ENCODE peak calls at places on chromosomes 12 and 14, in eight cellular contexts. U is adrenal gland, Z is transverse colon, V is A549, P is AG10803, H is mesothelial cell of epicardium, Q is kidney epithelial cell, J is endothelial cell. N is an unnamed sample.

GRCh38 chr14:23371865-23372264 is 744 bp upstream of the IL25 start:
- DNase-seq in P (no peak), U (no peak), Z (no peak), V (no peak), J (no peak), Q (no peak), H (no peak), N (no peak)

GRCh38 chr14:44404021-44404420 is 103.1 kb downstream of the FSCB start:
- DNase-seq in Z (peak), Q (no peak), H (no peak), P (no peak), J (no peak), V (no peak), U (no peak), N (no peak)

GRCh38 chr14:68952544-68953535 is 26.3 kb downstream of the ACTN1 start:
- DNase-seq in H (no peak), P (peak), V (no peak), Z (no peak), J (no peak), U (no peak), Q (no peak), N (no peak)

GRCh38 chr14:89466460-89466859 is 49.4 kb upstream of the FOXN3 start:
- DNase-seq in P (no peak), H (no peak), U (no peak), J (no peak), Q (no peak), Z (no peak), V (no peak), N (no peak)

GRCh38 chr12:57844725-57845477 is 1.6 kb downstream of the CTDSP2 start:
- DNase-seq in V (peak), H (no peak), Q (no peak), P (peak), U (peak), Z (peak), J (peak), N (peak)

GRCh38 chr14:31059152-31059924 is 33.2 kb upstream of the STRN3 start:
- DNase-seq in Z (peak), H (no peak), U (no peak), Q (peak), J (no peak), P (peak), V (peak), N (no peak)

GRCh38 chr12:46187023-46187422 is 81.8 kb downstream of the SLC38A1 start:
- DNase-seq in Q (no peak), U (peak), P (peak), J (no peak), H (no peak), V (no peak), Z (no peak), N (no peak)

GRCh38 chr12:9947674-9948073 is 15.5 kb upstream of the CLEC2A start:
- DNase-seq in U (no peak), H (no peak), J (no peak), V (no peak), Q (no peak), Z (no peak), P (no peak), N (no peak)

GRCh38 chr12:50923361-50924130 is 28.8 kb upstream of the HIGD1C start:
- DNase-seq in V (no peak), Q (no peak), J (no peak), Z (no peak), P (peak), U (no peak), H (no peak), N (no peak)

GRCh38 chr14:85471744-85472143 is 58.2 kb upstream of the FLRT2 start:
- DNase-seq in Q (peak), P (peak), J (no peak), H (no peak), V (peak), U (no peak), Z (no peak), N (no peak)

GRCh38 chr12:110744697-110745264 is 2.1 kb upstream of the PPP1CC start:
- DNase-seq in Q (no peak), Z (peak), P (no peak), J (no peak), U (no peak), V (peak), H (no peak), N (no peak)

GRCh38 chr12:13561923-13562322 is 365.4 kb downstream of the EMP1 start:
- DNase-seq in Q (no peak), J (no peak), P (no peak), V (no peak), U (no peak), Z (no peak), H (no peak), N (no peak)

GRCh38 chr14:61656341-61656740 is 39.0 kb upstream of the HIF1A start:
- DNase-seq in Q (no peak), V (no peak), U (no peak), H (no peak), Z (no peak), J (no peak), P (no peak), N (no peak)

GRCh38 chr12:39103552-39104165 is 198.3 kb upstream of the CPNE8 start:
- DNase-seq in J (peak), Z (no peak), P (peak), Q (peak), V (peak), U (peak), H (no peak), N (no peak)

GRCh38 chr14:52918486-52918885 is 32.4 kb downstream of the FERMT2 start:
- DNase-seq in Q (no peak), U (no peak), H (no peak), V (peak), P (peak), Z (no peak), J (no peak), N (no peak)

GRCh38 chr14:74407801-74408154 is 18.2 kb downstream of the SYNDIG1L start:
- DNase-seq in Q (no peak), P (no peak), V (no peak), U (no peak), H (no peak), J (no peak), Z (no peak), N (no peak)

GRCh38 chr12:53378705-53379388 is 1.1 kb upstream of the SP1 start:
- DNase-seq in Q (no peak), H (no peak), V (no peak), J (no peak), P (no peak), U (no peak), Z (no peak), N (no peak)

GRCh38 chr12:109020136-109020535 is 732 bp downstream of the SVOP start:
- DNase-seq in P (no peak), U (no peak), J (no peak), V (no peak), Q (no peak), H (no peak), Z (no peak), N (no peak)

GRCh38 chr14:67358914-67359313 is 690 bp downstream of the ATP6V1D start:
- DNase-seq in P (no peak), U (no peak), V (no peak), J (no peak), Q (no peak), H (no peak), Z (no peak), N (no peak)

GRCh38 chr14:100621806-100622205 is 34.6 kb upstream of the BEGAIN start:
- DNase-seq in U (no peak), Z (peak), H (no peak), V (peak), P (no peak), Q (no peak), J (no peak), N (no peak)

GRCh38 chr14:101899263-101899662 is 65.1 kb upstream of the DYNC1H1 start:
- DNase-seq in H (no peak), Q (no peak), P (no peak), U (no peak), Z (no peak), V (no peak), J (no peak), N (no peak)

GRCh38 chr12:75011120-75011519 is 198.5 kb downstream of the KCNC2 start:
- DNase-seq in H (no peak), P (no peak), V (no peak), J (no peak), Z (no peak), Q (peak), U (no peak), N (no peak)

GRCh38 chr12:12807970-12808702 is 5.0 kb upstream of the DDX47 start:
- DNase-seq in Z (peak), U (no peak), H (no peak), V (no peak), J (no peak), Q (no peak), P (no peak), N (no peak)

GRCh38 chr12:123150804-123151678 is at the start of gene PITPNM2:
- DNase-seq in J (peak), Z (peak), H (peak), V (peak), Q (no peak), U (peak), P (peak), N (peak)

GRCh38 chr14:54730156-54730961 is 163.4 kb downstream of the SAMD4A start:
- DNase-seq in Z (peak), U (no peak), J (no peak), H (no peak), V (peak), Q (no peak), P (peak), N (no peak)

GRCh38 chr12:9256341-9256740 is 48.1 kb upstream of the PZP start:
- DNase-seq in Z (no peak), J (no peak), P (no peak), V (no peak), Q (no peak), U (no peak), H (no peak), N (no peak)

GRCh38 chr12:105825141-105825540 is 313.6 kb downstream of the NUAK1 start:
- DNase-seq in U (no peak), P (peak), J (no peak), Z (no peak), Q (peak), V (no peak), H (no peak), N (no peak)

GRCh38 chr12:5433081-5433839 is 1.4 kb downstream of the NTF3 start:
- DNase-seq in Q (no peak), V (no peak), Z (no peak), J (no peak), U (no peak), P (peak), H (no peak), N (peak)

GRCh38 chr12:112314981-112315380 is 67.2 kb downstream of the HECTD4 start:
- DNase-seq in J (no peak), V (no peak), Z (no peak), U (no peak), P (peak), Q (peak), H (no peak), N (no peak)

GRCh38 chr12:121026274-121027045 is 10.2 kb upstream of the C12orf43 start:
- DNase-seq in J (no peak), V (no peak), U (no peak), Q (no peak), Z (no peak), P (no peak), H (no peak), N (no peak)

GRCh38 chr14:78131201-78131600 is 39.0 kb upstream of the NRXN3 start:
- DNase-seq in Z (no peak), H (no peak), Q (no peak), U (no peak), V (no peak), J (no peak), P (no peak), N (no peak)

GRCh38 chr12:12338528-12339168 is 11.4 kb downstream of the MANSC1 start:
- DNase-seq in Q (no peak), V (no peak), U (no peak), Z (no peak), H (no peak), P (no peak), J (no peak), N (no peak)

GRCh38 chr12:68378859-68379628 is 46.9 kb upstream of the MDM1 start:
- DNase-seq in H (no peak), Z (peak), P (peak), Q (no peak), J (no peak), U (no peak), V (peak), N (no peak)

GRCh38 chr14:101973356-101973755 is 9.0 kb downstream of the DYNC1H1 start:
- DNase-seq in V (no peak), Q (no peak), U (no peak), J (no peak), P (no peak), H (no peak), Z (no peak), N (no peak)

GRCh38 chr12:57131896-57132744 is 3.8 kb downstream of the LRP1 start:
- DNase-seq in P (no peak), U (no peak), J (no peak), Q (no peak), V (no peak), Z (peak), H (no peak), N (no peak)

GRCh38 chr12:25051583-25052190 is 102.8 kb upstream of the BCAT1 start:
- DNase-seq in J (no peak), U (no peak), P (no peak), Q (no peak), Z (peak), H (no peak), V (no peak), N (no peak)

DNA sequence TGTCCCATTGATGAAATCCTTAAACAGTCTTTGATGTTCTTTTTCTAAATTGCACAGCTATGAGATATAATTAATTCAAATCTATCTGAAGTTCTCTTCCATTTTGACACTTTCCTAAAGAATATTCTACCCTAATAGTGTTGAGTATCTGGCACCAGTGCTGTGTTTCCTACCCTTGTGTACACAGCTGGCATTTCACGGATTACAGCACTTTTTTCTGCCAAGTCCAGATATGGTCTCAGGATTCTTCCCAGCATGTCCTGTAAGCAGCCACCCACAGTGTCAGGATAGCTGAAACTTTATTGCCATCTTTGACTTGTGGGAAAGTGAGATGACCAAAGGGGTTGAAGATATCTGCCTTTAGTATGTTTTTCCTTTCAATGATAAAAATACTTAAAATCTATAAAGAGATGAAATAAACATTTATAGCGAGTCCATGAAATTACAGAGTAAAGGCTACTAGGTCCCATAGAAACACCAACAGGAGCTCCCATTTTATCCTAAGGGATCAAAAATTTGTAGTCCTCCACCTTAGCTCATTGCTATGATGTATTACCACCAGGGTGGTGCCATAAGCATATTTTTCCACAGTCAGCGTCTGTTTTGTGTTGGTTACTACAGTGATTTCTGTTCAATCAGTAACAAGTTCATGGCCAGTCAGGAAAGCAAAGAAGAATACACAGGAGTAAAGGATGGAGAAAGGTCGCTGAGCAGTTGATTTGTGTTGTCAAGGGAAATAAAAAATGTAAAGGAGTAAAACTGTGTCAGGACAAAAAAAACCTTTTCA is 96.7 kb downstream of the TRHDE start:
- DNase-seq in P (no peak), Q (no peak), V (no peak), U (no peak), H (no peak), J (no peak), Z (no peak), N (no peak)
- TF ChIP-seq CTCF in P (no peak), Q (no peak), V (no peak), U (no peak), H (no peak), J (no peak), Z (no peak), N (no peak)

DNA sequence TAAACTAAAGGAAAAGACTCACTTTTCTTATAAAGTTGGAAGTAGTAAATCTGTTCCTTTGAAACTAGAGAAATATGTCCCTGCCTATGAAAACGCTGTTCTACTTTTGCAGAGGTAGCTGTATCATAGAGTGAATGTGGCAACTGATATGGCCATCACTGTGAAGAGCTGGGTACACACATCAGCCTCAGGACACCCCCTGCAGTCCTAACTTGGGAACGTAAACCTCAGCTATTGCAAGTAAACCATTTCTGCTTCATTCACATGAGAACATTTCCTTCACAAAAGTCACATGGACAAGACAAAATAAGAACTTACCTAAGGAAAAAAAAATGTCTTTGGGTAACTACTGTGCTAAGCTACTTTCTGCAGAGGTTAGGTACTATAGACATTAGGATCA is 233.3 kb upstream of the PPFIA2 start:
- DNase-seq in J (peak), H (no peak), U (no peak), V (peak), Z (peak), P (no peak), Q (no peak), N (peak)
- TF ChIP-seq CTCF in J (no peak), H (no peak), U (no peak), V (no peak), Z (no peak), P (peak), Q (peak), N (no peak)

GRCh38 chr12:44248436-44248835 is 412.6 kb downstream of the TMEM117 start:
- DNase-seq in Z (no peak), H (no peak), Q (no peak), J (no peak), P (no peak), V (no peak), U (no peak), N (no peak)

GRCh38 chr12:44245932-44246331 is 410.1 kb downstream of the TMEM117 start:
- DNase-seq in H (no peak), U (no peak), Q (no peak), Z (no peak), J (no peak), P (no peak), V (no peak), N (no peak)

GRCh38 chr12:44246481-44247105 is 410.7 kb downstream of the TMEM117 start:
- DNase-seq in V (no peak), P (peak), U (no peak), Q (no peak), J (no peak), H (no peak), Z (no peak), N (no peak)

GRCh38 chr12:44253338-44253856 is 417.5 kb downstream of the TMEM117 start:
- DNase-seq in J (no peak), Q (no peak), P (no peak), Z (no peak), H (no peak), U (no peak), V (no peak), N (no peak)

DNA sequence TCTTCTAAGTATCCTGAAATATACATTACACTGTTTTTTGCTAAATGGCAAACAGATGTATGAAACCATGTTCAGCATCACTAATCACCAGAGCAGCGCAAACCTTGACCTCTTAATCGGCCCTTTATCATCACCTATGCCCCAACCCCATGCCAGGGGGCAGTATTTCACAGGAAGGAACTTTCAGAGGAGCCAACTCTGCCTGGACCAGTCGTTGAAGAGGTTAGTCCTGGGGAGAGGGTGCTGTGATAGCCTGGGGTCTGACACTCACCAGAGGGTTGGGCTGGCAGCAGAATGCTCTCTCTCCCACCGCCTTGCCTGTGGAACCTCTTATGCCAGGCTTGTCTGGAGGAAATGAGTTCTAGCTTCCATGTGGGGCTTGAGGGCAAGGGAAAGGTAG is 411.7 kb downstream of the TMEM117 start:
- DNase-seq in J (no peak), P (no peak), Q (no peak), U (no peak), V (peak), H (no peak), Z (no peak), N (peak)
- TF ChIP-seq CTCF in J (no peak), P (no peak), Q (peak), U (no peak), V (no peak), H (no peak), Z (no peak), N (peak)

GRCh38 chr14:95196268-95196667 is 38.9 kb upstream of the DICER1 start:
- DNase-seq in V (peak), Z (no peak), J (no peak), H (no peak), Q (no peak), P (no peak), U (no peak), N (no peak)
- TF ChIP-seq CTCF in V (no peak), Z (peak), J (no peak), H (no peak), Q (no peak), P (peak), U (peak), N (no peak)

GRCh38 chr12:1581973-1582708 is 12.2 kb downstream of the FBXL14 start:
- DNase-seq in H (no peak), P (peak), Z (no peak), J (no peak), U (no peak), Q (no peak), V (no peak), N (no peak)

GRCh38 chr12:1582709-1583050 is 11.7 kb downstream of the FBXL14 start:
- DNase-seq in H (no peak), J (no peak), Z (no peak), V (no peak), U (no peak), Q (no peak), P (no peak), N (no peak)

GRCh38 chr12:1584326-1584725 is 10.1 kb downstream of the FBXL14 start:
- DNase-seq in U (no peak), Z (no peak), J (no peak), Q (no peak), V (no peak), P (no peak), H (no peak), N (peak)

GRCh38 chr12:1580526-1580925 is 13.9 kb downstream of the FBXL14 start:
- DNase-seq in Q (no peak), P (no peak), V (no peak), Z (no peak), U (no peak), H (no peak), J (no peak), N (no peak)

DNA sequence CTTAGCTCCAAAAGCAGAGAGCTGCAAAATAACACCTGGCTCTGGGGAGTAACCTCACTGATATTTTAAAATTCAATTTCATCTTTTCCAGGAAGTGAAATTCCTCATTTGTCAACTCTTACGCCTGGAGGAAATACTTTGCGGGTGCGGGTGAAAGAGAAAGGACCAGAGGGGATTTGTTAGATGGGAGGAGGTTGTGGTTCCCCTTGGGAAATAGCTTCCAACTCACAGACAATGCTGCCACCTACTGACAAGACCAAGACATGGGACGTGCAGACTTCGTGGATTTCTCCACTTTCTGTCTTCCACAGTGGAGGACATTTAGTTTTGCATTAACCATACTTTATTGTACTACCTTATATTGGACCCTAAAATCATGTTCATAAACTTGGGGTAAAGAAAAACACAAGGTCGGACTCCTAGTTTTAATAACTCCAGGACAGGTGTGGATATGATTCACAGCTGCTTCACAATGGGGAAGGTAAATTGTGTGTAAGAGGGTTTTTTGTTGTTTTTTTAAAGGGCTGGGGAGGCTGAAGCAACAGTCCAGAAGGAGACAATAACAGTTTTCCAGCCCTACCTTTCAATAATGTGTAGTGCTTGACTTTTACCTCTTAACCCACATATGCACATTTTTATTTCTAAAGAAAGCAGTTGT is 10.8 kb downstream of the FBXL14 start:
- DNase-seq in V (peak), H (peak), Q (no peak), U (peak), Z (peak), J (peak), P (peak), N (peak)
- TF ChIP-seq CTCF in V (peak), H (peak), Q (peak), U (peak), Z (peak), J (peak), P (peak), N (peak)

N was measured in glutamatergic neuron.